ENCODE peak calls at places on chromosomes 11 and 22, in nine cellular contexts. E is MM.1S, K is kidney, H is tibial artery, D is A549, L is brain microvascular endothelial cell, B is fibroblast of lung, O is progenitor cell of endocrine pancreas, G is endothelial cell. M is an unnamed sample.

GRCh38 chr22:31490496-31490925 is 869 bp upstream of the EIF4ENIF1 start:
- DNase-seq in E (peak), K (no peak), H (peak), D (peak), L (peak), B (peak), O (peak), G (peak), M (peak)

GRCh38 chr11:3123761-3124733 is 41.1 kb downstream of the OSBPL5 start:
- DNase-seq in E (no peak), K (peak), H (peak), D (peak), L (peak), B (peak), O (no peak), G (no peak), M (peak)

GRCh38 chr22:23889620-23890019 is 4.6 kb upstream of the MIF start:
- DNase-seq in E (no peak), K (no peak), H (no peak), D (no peak), L (no peak), B (no peak), O (no peak), G (no peak), M (no peak)

GRCh38 chr11:76744186-76745058 is 38.7 kb upstream of the TSKU start:
- DNase-seq in E (no peak), K (no peak), H (peak), D (no peak), L (peak), B (no peak), O (no peak), G (no peak), M (peak)

GRCh38 chr11:46338988-46339666 is 8.1 kb upstream of the DGKZ start:
- DNase-seq in E (no peak), K (peak), H (no peak), D (no peak), L (no peak), B (no peak), O (no peak), G (no peak), M (no peak)

GRCh38 chr11:58796333-58797049 is 48.0 kb downstream of the GLYATL2 start:
- DNase-seq in E (no peak), K (no peak), H (no peak), D (no peak), L (no peak), B (no peak), O (no peak), G (no peak), M (no peak)

GRCh38 chr11:79931692-79932091 is 490.9 kb upstream of the TENM4 start:
- DNase-seq in E (no peak), K (no peak), H (no peak), D (no peak), L (no peak), B (no peak), O (no peak), G (no peak), M (no peak)

GRCh38 chr11:120448240-120448639 is 63.3 kb upstream of the GRIK4 start:
- DNase-seq in E (no peak), K (no peak), H (no peak), D (no peak), L (no peak), B (no peak), O (no peak), G (no peak), M (no peak)

GRCh38 chr11:107494036-107494435 is 36.4 kb upstream of the CWF19L2 start:
- DNase-seq in E (no peak), K (no peak), H (no peak), D (no peak), L (no peak), B (no peak), O (no peak), G (no peak), M (no peak)

GRCh38 chr11:46369458-46370152 is 11.9 kb upstream of the MDK start:
- DNase-seq in E (peak), K (peak), H (no peak), D (peak), L (peak), B (peak), O (peak), G (peak), M (peak)

GRCh38 chr11:130314184-130314748 is 451 bp downstream of the ZBTB44 start:
- DNase-seq in E (peak), K (peak), H (peak), D (no peak), L (peak), B (peak), O (peak), G (peak), M (peak)

DNA sequence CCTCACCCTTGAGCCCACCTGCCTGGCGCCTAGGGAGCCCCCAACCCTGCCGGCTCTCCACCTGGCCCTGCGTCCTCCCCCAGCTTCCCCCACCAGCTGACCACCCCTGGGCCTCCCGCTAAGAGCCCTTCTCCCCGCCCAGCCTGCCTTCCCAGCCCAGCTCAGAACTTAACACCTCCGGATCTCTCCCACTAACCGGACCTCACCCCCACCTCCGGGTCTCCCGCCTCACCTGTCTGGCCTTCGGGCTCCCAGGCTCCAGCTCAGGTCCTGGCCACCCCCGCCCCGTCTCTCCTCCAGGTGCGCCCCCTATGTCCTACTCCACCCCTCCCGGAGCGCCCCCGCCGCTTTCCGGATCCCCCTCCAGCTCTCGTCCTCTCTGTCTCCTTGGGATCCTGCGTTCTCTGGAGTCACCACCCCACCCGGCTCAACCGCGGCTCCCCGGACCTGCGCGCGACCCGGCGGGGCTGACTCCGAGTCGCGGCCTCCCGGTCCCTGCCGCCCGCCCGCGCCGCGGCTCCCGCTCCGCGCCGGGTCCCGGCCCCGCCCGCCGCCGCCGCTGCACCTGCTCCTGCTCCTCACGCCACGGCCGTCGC is at the start of gene KCNJ11:
- DNase-seq in E (no peak), K (peak), H (no peak), D (no peak), L (no peak), B (no peak), O (peak), G (no peak), M (no peak)
- TF ChIP-seq CTCF in E (no peak), K (no peak), H (no peak), D (no peak), L (no peak), B (no peak), O (no peak), G (no peak), M (no peak)

GRCh38 chr11:91041626-91042025 is 818.8 kb upstream of the CHORDC1 start:
- DNase-seq in E (no peak), K (no peak), H (no peak), D (no peak), L (no peak), B (no peak), O (no peak), G (no peak), M (no peak)
- TF ChIP-seq CTCF in E (no peak), K (no peak), H (no peak), D (peak), L (peak), B (no peak), O (no peak), G (no peak), M (no peak)

DNA sequence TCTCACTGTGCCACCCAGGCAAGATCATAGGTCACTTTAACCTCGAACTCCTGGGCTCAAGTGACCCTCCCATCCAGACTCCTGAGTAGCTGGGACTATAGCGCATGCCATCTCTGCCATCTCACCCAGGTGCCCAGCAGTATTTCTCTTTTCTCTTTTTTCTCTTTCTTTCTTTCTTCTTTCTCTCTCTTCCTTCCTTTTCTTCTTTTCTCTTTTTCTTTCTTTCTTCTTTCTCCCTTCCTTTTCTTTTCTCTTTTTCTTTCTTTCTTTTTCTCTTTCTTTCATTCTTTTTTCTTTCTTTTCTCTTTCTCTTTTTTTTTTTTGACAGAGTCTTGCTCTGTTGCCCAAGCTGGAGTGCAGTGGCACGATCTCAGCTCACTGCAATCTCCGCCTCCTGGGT is 13.5 kb downstream of the RFPL1 start:
- DNase-seq in E (no peak), K (no peak), H (no peak), D (no peak), L (no peak), B (no peak), O (no peak), G (no peak), M (no peak)
- TF ChIP-seq CTCF in E (no peak), K (no peak), H (no peak), D (no peak), L (no peak), B (no peak), O (no peak), G (no peak), M (no peak)

GRCh38 chr11:10181811-10182210 is 112.2 kb downstream of the SBF2 start:
- DNase-seq in E (peak), K (no peak), H (no peak), D (peak), L (no peak), B (peak), O (no peak), G (no peak), M (peak)
- TF ChIP-seq CTCF in E (peak), K (peak), H (no peak), D (peak), L (no peak), B (no peak), O (peak), G (peak), M (peak)